ENCODE peak calls at places on chromosome 10, in nine cellular contexts. One of them, this sample, is unnamed. For H3K36me3, the result is how much of the 10 kb centered on the place peaks cover.

GRCh38 chr10:108789911-108790310 is 1133.4 kb downstream of the XPNPEP1 start:
- DNase-seq in Panc1: no peak
- DNase-seq in heart right ventricle: no peak
- DNase-seq in brain microvascular endothelial cell: no peak
- DNase-seq in kidney: no peak
- DNase-seq in BJ: no peak
- DNase-seq in GM06990: no peak
- DNase-seq in ovary: no peak
- DNase-seq in CD8-positive, alpha-beta T cell: no peak
- DNase-seq in this sample: no peak

GRCh38 chr10:24249829-24250415 is 41.0 kb downstream of the KIAA1217 start:
- DNase-seq in BJ: no peak
- DNase-seq in brain microvascular endothelial cell: no peak
- DNase-seq in Panc1: no peak
- DNase-seq in heart right ventricle: no peak
- DNase-seq in kidney: no peak
- DNase-seq in ovary: no peak
- DNase-seq in CD8-positive, alpha-beta T cell: no peak
- DNase-seq in GM06990: no peak
- DNase-seq in this sample: no peak

GRCh38 chr10:12539350-12540164 is 190.2 kb downstream of the CAMK1D start:
- DNase-seq in BJ: no peak
- DNase-seq in Panc1: no peak
- DNase-seq in brain microvascular endothelial cell: no peak
- DNase-seq in kidney: no peak
- DNase-seq in CD8-positive, alpha-beta T cell: no peak
- DNase-seq in heart right ventricle: no peak
- DNase-seq in ovary: no peak
- DNase-seq in GM06990: no peak
- DNase-seq in this sample: no peak

GRCh38 chr10:8183241-8183704 is 128.8 kb downstream of the GATA3 start:
- DNase-seq in CD8-positive, alpha-beta T cell: peak
- DNase-seq in kidney: no peak
- DNase-seq in BJ: no peak
- DNase-seq in brain microvascular endothelial cell: no peak
- DNase-seq in Panc1: no peak
- DNase-seq in ovary: no peak
- DNase-seq in GM06990: peak
- DNase-seq in heart right ventricle: no peak
- DNase-seq in this sample: no peak

GRCh38 chr10:88971668-88972067 is 18.9 kb upstream of the FAS start:
- DNase-seq in CD8-positive, alpha-beta T cell: no peak
- DNase-seq in GM06990: no peak
- DNase-seq in ovary: no peak
- DNase-seq in Panc1: no peak
- DNase-seq in BJ: no peak
- DNase-seq in kidney: no peak
- DNase-seq in brain microvascular endothelial cell: no peak
- DNase-seq in heart right ventricle: no peak
- DNase-seq in this sample: no peak

GRCh38 chr10:119940487-119940886 is 48.0 kb downstream of the SEC23IP start:
- DNase-seq in Panc1: no peak
- DNase-seq in GM06990: no peak
- DNase-seq in BJ: no peak
- DNase-seq in ovary: no peak
- DNase-seq in kidney: no peak
- DNase-seq in heart right ventricle: no peak
- DNase-seq in brain microvascular endothelial cell: peak
- DNase-seq in CD8-positive, alpha-beta T cell: no peak
- DNase-seq in this sample: no peak

GRCh38 chr10:61010863-61011262 is 66.9 kb upstream of the RHOBTB1 start:
- DNase-seq in CD8-positive, alpha-beta T cell: no peak
- DNase-seq in GM06990: no peak
- DNase-seq in ovary: no peak
- DNase-seq in kidney: no peak
- DNase-seq in heart right ventricle: no peak
- DNase-seq in brain microvascular endothelial cell: no peak
- DNase-seq in BJ: no peak
- DNase-seq in Panc1: no peak
- DNase-seq in this sample: no peak

GRCh38 chr10:99916776-99917175 is 93.0 kb downstream of the DNMBP start:
- DNase-seq in kidney: no peak
- DNase-seq in CD8-positive, alpha-beta T cell: no peak
- DNase-seq in Panc1: no peak
- DNase-seq in heart right ventricle: no peak
- DNase-seq in GM06990: no peak
- DNase-seq in ovary: no peak
- DNase-seq in brain microvascular endothelial cell: no peak
- DNase-seq in BJ: no peak
- DNase-seq in this sample: no peak

GRCh38 chr10:1597370-1598146 is 139.8 kb downstream of the ADARB2 start:
- DNase-seq in brain microvascular endothelial cell: no peak
- DNase-seq in Panc1: no peak
- DNase-seq in kidney: no peak
- DNase-seq in BJ: no peak
- DNase-seq in heart right ventricle: no peak
- DNase-seq in GM06990: no peak
- DNase-seq in CD8-positive, alpha-beta T cell: no peak
- DNase-seq in ovary: no peak
- DNase-seq in this sample: no peak

GRCh38 chr10:15216700-15217099 is 48.2 kb upstream of the NMT2 start:
- DNase-seq in heart right ventricle: no peak
- DNase-seq in kidney: no peak
- DNase-seq in Panc1: no peak
- DNase-seq in ovary: no peak
- DNase-seq in BJ: no peak
- DNase-seq in brain microvascular endothelial cell: no peak
- DNase-seq in CD8-positive, alpha-beta T cell: no peak
- DNase-seq in GM06990: no peak
- DNase-seq in this sample: no peak

GRCh38 chr10:15211464-15211979 is 43.0 kb upstream of the NMT2 start:
- DNase-seq in GM06990: no peak
- DNase-seq in CD8-positive, alpha-beta T cell: no peak
- DNase-seq in kidney: no peak
- DNase-seq in BJ: peak
- DNase-seq in heart right ventricle: no peak
- DNase-seq in Panc1: no peak
- DNase-seq in ovary: no peak
- DNase-seq in brain microvascular endothelial cell: peak
- DNase-seq in this sample: no peak

GRCh38 chr10:15214237-15214636 is 45.7 kb upstream of the NMT2 start:
- DNase-seq in BJ: no peak
- DNase-seq in Panc1: no peak
- DNase-seq in brain microvascular endothelial cell: no peak
- DNase-seq in GM06990: no peak
- DNase-seq in ovary: no peak
- DNase-seq in heart right ventricle: no peak
- DNase-seq in CD8-positive, alpha-beta T cell: no peak
- DNase-seq in kidney: no peak
- DNase-seq in this sample: no peak

GRCh38 chr10:15210521-15210920 is 42.0 kb upstream of the NMT2 start:
- DNase-seq in ovary: no peak
- DNase-seq in kidney: no peak
- DNase-seq in brain microvascular endothelial cell: no peak
- DNase-seq in Panc1: no peak
- DNase-seq in heart right ventricle: no peak
- DNase-seq in BJ: no peak
- DNase-seq in GM06990: no peak
- DNase-seq in CD8-positive, alpha-beta T cell: no peak
- DNase-seq in this sample: no peak

GRCh38 chr10:15213461-15213861 is 45.0 kb upstream of the NMT2 start:
- DNase-seq in BJ: no peak
- DNase-seq in ovary: no peak
- DNase-seq in kidney: no peak
- DNase-seq in GM06990: no peak
- DNase-seq in brain microvascular endothelial cell: no peak
- DNase-seq in heart right ventricle: no peak
- DNase-seq in CD8-positive, alpha-beta T cell: no peak
- DNase-seq in Panc1: no peak
- DNase-seq in this sample: no peak
- H3K36me3 ChIP-seq in BJ: under half
- H3K36me3 ChIP-seq in ovary: under half
- H3K36me3 ChIP-seq in kidney: under half
- H3K36me3 ChIP-seq in GM06990: under half
- H3K36me3 ChIP-seq in brain microvascular endothelial cell: under half
- H3K36me3 ChIP-seq in heart right ventricle: under half
- H3K36me3 ChIP-seq in CD8-positive, alpha-beta T cell: under half
- H3K36me3 ChIP-seq in Panc1: under half
- H3K36me3 ChIP-seq in this sample: under half

GRCh38 chr10:97669561-97669960 is 17.5 kb downstream of the AVPI1 start:
- DNase-seq in GM06990: no peak
- DNase-seq in heart right ventricle: no peak
- DNase-seq in Panc1: no peak
- DNase-seq in kidney: no peak
- DNase-seq in brain microvascular endothelial cell: no peak
- DNase-seq in CD8-positive, alpha-beta T cell: no peak
- DNase-seq in BJ: no peak
- DNase-seq in ovary: no peak
- DNase-seq in this sample: no peak

GRCh38 chr10:97676770-97677581 is 10.1 kb downstream of the AVPI1 start:
- DNase-seq in GM06990: peak
- DNase-seq in Panc1: peak
- DNase-seq in kidney: no peak
- DNase-seq in ovary: peak
- DNase-seq in BJ: no peak
- DNase-seq in CD8-positive, alpha-beta T cell: peak
- DNase-seq in brain microvascular endothelial cell: no peak
- DNase-seq in heart right ventricle: no peak
- DNase-seq in this sample: peak

GRCh38 chr10:97679594-97679993 is 7.4 kb downstream of the AVPI1 start:
- DNase-seq in ovary: no peak
- DNase-seq in Panc1: no peak
- DNase-seq in kidney: no peak
- DNase-seq in GM06990: no peak
- DNase-seq in BJ: no peak
- DNase-seq in brain microvascular endothelial cell: no peak
- DNase-seq in heart right ventricle: no peak
- DNase-seq in CD8-positive, alpha-beta T cell: no peak
- DNase-seq in this sample: no peak

GRCh38 chr10:97673736-97674525 is 13.1 kb downstream of the AVPI1 start:
- DNase-seq in BJ: no peak
- DNase-seq in heart right ventricle: no peak
- DNase-seq in Panc1: no peak
- DNase-seq in CD8-positive, alpha-beta T cell: no peak
- DNase-seq in brain microvascular endothelial cell: peak
- DNase-seq in kidney: no peak
- DNase-seq in ovary: peak
- DNase-seq in GM06990: no peak
- DNase-seq in this sample: no peak
- H3K36me3 ChIP-seq in BJ: under half
- H3K36me3 ChIP-seq in heart right ventricle: under half
- H3K36me3 ChIP-seq in Panc1: under half
- H3K36me3 ChIP-seq in CD8-positive, alpha-beta T cell: under half
- H3K36me3 ChIP-seq in brain microvascular endothelial cell: under half
- H3K36me3 ChIP-seq in kidney: under half
- H3K36me3 ChIP-seq in ovary: under half
- H3K36me3 ChIP-seq in GM06990: under half
- H3K36me3 ChIP-seq in this sample: half or more

DNA sequence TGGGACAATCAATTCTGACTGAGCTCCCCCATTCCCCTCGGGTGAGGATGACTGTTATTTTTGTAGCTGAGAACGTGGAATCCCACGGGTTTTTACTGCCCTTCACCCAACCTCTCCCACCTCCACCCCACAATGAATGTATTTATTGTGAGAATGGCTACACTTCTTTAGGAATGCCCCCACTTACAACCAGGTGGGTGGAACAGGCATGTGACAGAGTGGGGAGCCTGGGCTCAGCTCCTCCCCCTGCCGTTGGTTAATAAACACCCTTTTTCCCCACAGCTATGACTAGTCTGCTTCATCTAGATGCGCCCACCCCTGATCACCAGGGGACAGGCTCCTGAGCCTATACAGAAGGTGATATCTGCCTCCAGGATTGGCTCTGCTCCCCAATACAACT is 2.0 kb downstream of the MRPL43 start:
- DNase-seq in ovary: no peak
- DNase-seq in heart right ventricle: no peak
- DNase-seq in kidney: no peak
- DNase-seq in brain microvascular endothelial cell: no peak
- DNase-seq in BJ: no peak
- DNase-seq in CD8-positive, alpha-beta T cell: no peak
- DNase-seq in Panc1: no peak
- DNase-seq in GM06990: no peak
- DNase-seq in this sample: peak
- H3K36me3 ChIP-seq in ovary: under half
- H3K36me3 ChIP-seq in heart right ventricle: under half
- H3K36me3 ChIP-seq in kidney: under half
- H3K36me3 ChIP-seq in brain microvascular endothelial cell: under half
- H3K36me3 ChIP-seq in BJ: under half
- H3K36me3 ChIP-seq in CD8-positive, alpha-beta T cell: under half
- H3K36me3 ChIP-seq in Panc1: under half
- H3K36me3 ChIP-seq in GM06990: under half
- H3K36me3 ChIP-seq in this sample: under half

DNA sequence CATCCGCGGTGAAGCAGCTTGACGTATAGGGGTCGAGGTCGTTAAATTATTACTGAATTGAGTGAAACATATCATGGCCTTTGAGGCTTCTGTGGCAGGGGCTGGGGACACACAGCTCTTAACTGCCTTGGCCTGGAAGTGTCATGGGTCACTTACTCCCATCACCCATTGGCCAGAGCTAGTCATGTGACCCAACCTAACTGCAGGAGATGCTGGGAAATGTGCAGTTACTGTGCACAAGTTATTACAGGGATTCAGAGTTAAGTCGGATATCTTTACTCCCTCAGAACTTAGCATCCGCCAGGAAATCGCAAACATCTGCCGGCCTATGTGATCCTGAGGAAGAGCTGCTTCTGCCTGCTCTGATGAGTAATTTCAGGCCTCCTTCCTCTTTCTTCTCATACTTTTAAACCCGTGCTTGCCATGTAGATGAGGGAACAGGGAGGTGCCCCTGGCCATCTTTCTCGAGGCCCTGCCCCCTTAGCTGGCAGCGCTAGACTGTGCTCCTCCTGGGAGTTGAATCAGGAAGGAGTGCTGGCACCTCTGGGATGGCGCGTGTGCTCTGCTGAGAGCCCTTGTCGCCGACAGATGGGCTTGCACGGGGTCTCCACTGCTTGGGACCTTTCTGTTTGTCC is 203.6 kb downstream of the TCF7L2 start:
- DNase-seq in ovary: no peak
- DNase-seq in heart right ventricle: no peak
- DNase-seq in GM06990: no peak
- DNase-seq in kidney: no peak
- DNase-seq in BJ: no peak
- DNase-seq in brain microvascular endothelial cell: no peak
- DNase-seq in Panc1: no peak
- DNase-seq in CD8-positive, alpha-beta T cell: no peak
- DNase-seq in this sample: no peak
- H3K36me3 ChIP-seq in ovary: under half
- H3K36me3 ChIP-seq in heart right ventricle: under half
- H3K36me3 ChIP-seq in GM06990: under half
- H3K36me3 ChIP-seq in kidney: half or more
- H3K36me3 ChIP-seq in BJ: under half
- H3K36me3 ChIP-seq in brain microvascular endothelial cell: under half
- H3K36me3 ChIP-seq in Panc1: under half
- H3K36me3 ChIP-seq in CD8-positive, alpha-beta T cell: under half
- H3K36me3 ChIP-seq in this sample: half or more

This sample was measured in HepG2.